ENCODE peak calls at places on chromosomes 4 and X, in ten cellular contexts. U, W, M, Y, C, X, K, V, I and G are unnamed samples. For H3K4me1, the result is how much of the 10 kb centered on the place peaks cover.

GRCh38 chrX:69504626-69505612 is 793 bp downstream of the NALF2 start:
- DNase-seq in U (no peak), W (no peak), M (no peak), Y (no peak), C (no peak), X (no peak), K (no peak), V (no peak), I (no peak), G (no peak)

GRCh38 chr4:17059192-17059634 is 160.8 kb upstream of the LDB2 start:
- DNase-seq in U (no peak), W (no peak), M (no peak), Y (no peak), C (no peak), X (no peak), K (no peak), V (no peak), I (peak), G (no peak)

GRCh38 chrX:104343408-104344129 is 88.8 kb upstream of the ESX1 start:
- DNase-seq in U (no peak), W (peak), M (no peak), Y (no peak), C (peak), X (peak), K (peak), V (peak), I (peak), G (peak)

GRCh38 chr4:72843466-72843865 is 226.1 kb downstream of the COX18 start:
- DNase-seq in U (no peak), W (no peak), M (no peak), Y (no peak), C (no peak), X (no peak), K (no peak), V (peak), I (no peak), G (no peak)

GRCh38 chr4:153148796-153149195 is 55.4 kb upstream of the TRIM2 start:
- DNase-seq in U (no peak), W (no peak), M (no peak), Y (no peak), C (no peak), X (no peak), K (no peak), V (no peak), I (peak), G (no peak)

GRCh38 chrX:119497185-119497584 is 28.9 kb downstream of the SLC25A5 start:
- DNase-seq in U (no peak), W (no peak), M (no peak), Y (no peak), C (no peak), X (no peak), K (no peak), V (no peak), I (no peak), G (no peak)

GRCh38 chrX:105695451-105695850 is 126.9 kb upstream of the NRK start:
- DNase-seq in U (no peak), W (no peak), M (no peak), Y (no peak), C (no peak), X (peak), K (peak), V (peak), I (peak), G (no peak)

GRCh38 chrX:43741843-43742573 is 85.9 kb downstream of the MAOA start:
- DNase-seq in U (no peak), W (no peak), M (no peak), Y (no peak), C (no peak), X (peak), K (no peak), V (peak), I (no peak), G (no peak)

GRCh38 chr4:48110452-48110978 is 23.5 kb downstream of the TXK start:
- DNase-seq in U (no peak), W (no peak), M (no peak), Y (no peak), C (no peak), X (no peak), K (no peak), V (peak), I (no peak), G (no peak)

GRCh38 chrX:21487832-21488231 is 113.6 kb downstream of the CNKSR2 start:
- DNase-seq in U (no peak), W (no peak), M (no peak), Y (no peak), C (no peak), X (peak), K (peak), V (peak), I (peak), G (no peak)

GRCh38 chr4:4519296-4519898 is 22.5 kb downstream of the STX18 start:
- DNase-seq in U (no peak), W (peak), M (no peak), Y (no peak), C (no peak), X (peak), K (peak), V (no peak), I (peak), G (no peak)

GRCh38 chrX:17788439-17788838 is 51.1 kb downstream of the SCML1 start:
- DNase-seq in U (no peak), W (peak), M (no peak), Y (peak), C (peak), X (peak), K (peak), V (peak), I (peak), G (peak)

GRCh38 chr4:139633661-139634060 is 32.0 kb upstream of the MGST2 start:
- DNase-seq in U (peak), W (no peak), M (no peak), Y (no peak), C (peak), X (peak), K (peak), V (peak), I (peak), G (no peak)

GRCh38 chr4:75976177-75976576 is 14.6 kb downstream of the SDAD1 start:
- DNase-seq in U (no peak), W (no peak), M (no peak), Y (no peak), C (no peak), X (no peak), K (no peak), V (no peak), I (no peak), G (no peak)

GRCh38 chr4:56370377-56370776 is 16.9 kb downstream of the AASDH start:
- DNase-seq in U (no peak), W (no peak), M (no peak), Y (no peak), C (no peak), X (no peak), K (no peak), V (no peak), I (no peak), G (no peak)

GRCh38 chr4:102789317-102789717 is 28.5 kb upstream of the MANBA start:
- DNase-seq in U (no peak), W (no peak), M (no peak), Y (no peak), C (no peak), X (peak), K (peak), V (peak), I (peak), G (no peak)

GRCh38 chrX:133792198-133792953 is 193.0 kb downstream of the GPC3 start:
- DNase-seq in U (peak), W (peak), M (peak), Y (peak), C (peak), X (peak), K (peak), V (peak), I (peak), G (peak)

GRCh38 chr4:138595731-138596465 is 353.7 kb upstream of the SLC7A11 start:
- DNase-seq in U (no peak), W (no peak), M (no peak), Y (no peak), C (peak), X (no peak), K (no peak), V (peak), I (peak), G (no peak)

DNA sequence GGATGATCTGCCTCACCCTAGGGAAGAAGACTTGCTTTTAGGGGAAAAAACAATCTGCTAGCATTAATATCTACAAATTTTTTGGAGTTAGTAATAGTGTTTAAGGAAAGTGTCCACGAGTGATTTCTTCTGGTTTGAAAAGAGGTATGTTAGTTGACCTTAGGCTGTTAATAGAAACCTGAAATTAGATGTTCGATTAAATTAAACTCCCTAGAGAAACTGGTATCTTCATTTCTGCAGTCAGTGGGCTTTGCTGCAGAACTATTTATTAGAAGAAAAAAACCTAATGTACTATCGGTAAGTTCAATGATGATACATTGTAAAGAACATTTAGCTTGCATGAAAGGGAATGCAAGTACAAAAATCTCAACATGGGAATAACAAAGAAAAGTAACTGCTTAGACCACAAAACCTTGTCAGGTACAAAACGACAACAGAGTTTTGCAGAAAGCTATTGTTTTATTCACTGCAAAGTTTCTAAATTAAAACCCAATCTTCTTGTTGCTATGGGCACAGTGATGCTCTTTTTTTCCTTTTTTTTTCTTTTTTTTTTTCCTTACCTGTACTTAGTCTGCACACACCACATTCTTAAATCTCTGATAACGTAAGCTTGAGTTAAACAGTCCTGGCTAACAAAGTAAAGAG is 2.0 kb downstream of the KLF3 start:
- DNase-seq in U (no peak), W (no peak), M (no peak), Y (no peak), C (no peak), X (peak), K (no peak), V (no peak), I (no peak), G (no peak)
- H3K4me1 ChIP-seq in U (half or more), W (under half), M (under half), Y (half or more), C (under half), X (under half), K (under half), V (under half), I (under half), G (under half)

DNA sequence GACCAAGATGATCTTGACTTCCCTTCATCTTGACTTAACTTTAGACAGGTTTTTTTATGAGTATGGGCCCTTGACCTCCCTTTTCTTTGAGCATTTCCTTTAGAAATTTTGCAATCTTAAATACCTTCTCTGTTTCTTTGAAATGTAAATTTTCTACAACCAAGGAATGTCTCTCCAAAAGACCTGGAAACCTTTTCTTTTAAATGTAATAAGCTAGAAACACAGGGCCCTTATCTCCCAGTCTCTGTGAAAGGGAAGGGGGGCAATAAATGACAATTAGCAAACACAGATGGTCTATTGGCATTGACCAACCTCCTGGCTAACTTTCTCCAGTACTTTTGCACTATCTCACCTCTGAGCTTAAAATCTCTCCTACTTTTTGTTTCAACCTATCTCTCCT is 144.3 kb upstream of the GK2 start:
- DNase-seq in U (no peak), W (no peak), M (no peak), Y (no peak), C (no peak), X (no peak), K (no peak), V (no peak), I (no peak), G (no peak)
- H3K4me3 ChIP-seq in U (no peak), W (no peak), M (no peak), Y (no peak), C (no peak), X (no peak), K (no peak), V (no peak), I (no peak), G (no peak)

GRCh38 chr4:85755285-85755684 is 280.3 kb downstream of the ARHGAP24 start:
- DNase-seq in U (no peak), W (no peak), M (no peak), Y (no peak), C (no peak), X (no peak), K (no peak), V (no peak), I (no peak), G (no peak)
- H3K27ac ChIP-seq in U (no peak), W (no peak), M (no peak), Y (no peak), C (no peak), X (no peak), K (no peak), V (no peak), I (no peak), G (no peak)

GRCh38 chrX:10104958-10105658 is 51.7 kb upstream of the CLCN4 start:
- DNase-seq in U (no peak), W (no peak), M (no peak), Y (no peak), C (no peak), X (no peak), K (no peak), V (no peak), I (no peak), G (no peak)
- H3K4me1 ChIP-seq in U (under half), W (under half), M (under half), Y (half or more), C (under half), X (under half), K (under half), V (under half), I (under half), G (under half)

DNA sequence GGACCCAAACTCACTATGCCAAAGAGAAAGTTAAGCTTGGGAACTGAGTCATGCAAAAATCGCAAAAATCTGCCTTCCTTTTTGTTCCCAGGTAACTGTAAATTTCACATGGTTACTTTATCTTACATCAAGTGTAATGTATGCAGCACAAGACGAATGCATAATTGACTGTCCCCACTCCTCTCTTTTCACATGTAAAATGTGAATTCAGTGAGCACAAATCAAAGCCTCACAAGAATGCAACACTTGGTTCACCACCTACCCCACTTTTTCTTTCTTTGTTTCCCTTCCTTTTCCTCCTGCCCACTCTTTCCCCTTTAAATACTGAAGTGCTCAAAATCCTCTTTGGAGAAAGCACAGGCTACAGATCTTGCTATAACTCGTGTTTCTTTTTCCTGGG is 53.2 kb downstream of the MAGED4B start:
- DNase-seq in U (no peak), W (no peak), M (no peak), Y (no peak), C (no peak), X (no peak), K (no peak), V (no peak), I (no peak), G (no peak)
- H3K4me3 ChIP-seq in U (no peak), W (no peak), M (no peak), Y (no peak), C (no peak), X (no peak), K (no peak), V (no peak), I (no peak), G (no peak)

GRCh38 chrX:39983715-39984114 is 114.0 kb downstream of the BCOR start:
- DNase-seq in U (no peak), W (no peak), M (no peak), Y (no peak), C (no peak), X (no peak), K (peak), V (peak), I (peak), G (no peak)
- H3K27ac ChIP-seq in U (no peak), W (no peak), M (no peak), Y (no peak), C (no peak), X (no peak), K (peak), V (no peak), I (no peak), G (no peak)

GRCh38 chr4:78781086-78781630 is 5.0 kb downstream of the BMP2K start:
- DNase-seq in U (no peak), W (no peak), M (no peak), Y (no peak), C (no peak), X (no peak), K (no peak), V (peak), I (no peak), G (no peak)
- H3K4me1 ChIP-seq in U (half or more), W (half or more), M (under half), Y (under half), C (under half), X (under half), K (under half), V (under half), I (under half), G (under half)

DNA sequence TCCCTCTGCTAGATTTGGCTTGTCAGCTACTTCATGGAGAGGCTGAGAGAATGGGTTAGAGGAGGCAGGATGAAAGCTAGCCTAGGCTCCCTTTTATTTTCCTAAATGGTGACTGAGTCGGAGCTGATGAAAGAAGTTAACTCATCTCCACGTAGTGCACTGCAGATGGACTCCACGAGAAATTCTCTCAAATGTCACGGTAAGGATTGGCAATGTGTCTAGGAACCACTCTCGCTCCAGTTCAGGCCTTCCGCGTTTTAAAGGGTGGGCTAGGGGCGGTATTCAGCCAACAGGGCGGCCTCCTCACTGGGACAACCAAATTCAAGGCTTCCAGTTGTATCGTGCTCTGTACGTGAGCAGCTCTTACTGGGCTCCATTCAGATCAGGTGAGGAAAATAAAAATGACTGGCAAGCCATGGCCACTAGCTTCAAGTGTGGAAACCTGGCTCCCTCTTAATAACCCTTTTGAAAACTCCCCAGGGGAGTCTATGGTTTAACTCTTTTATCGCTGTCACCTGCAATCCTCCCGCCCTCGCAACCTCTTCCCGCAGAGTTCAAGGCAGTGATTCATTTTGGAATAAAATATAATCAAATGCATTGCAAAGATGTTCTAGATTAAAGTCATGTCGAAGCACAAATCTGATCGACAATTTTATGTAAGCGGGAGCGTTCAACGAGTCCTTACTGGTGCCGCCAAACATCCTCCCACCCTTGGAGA is 1.3 kb downstream of the SPOCK3 start:
- DNase-seq in U (no peak), W (no peak), M (no peak), Y (no peak), C (no peak), X (no peak), K (peak), V (no peak), I (no peak), G (no peak)
- H3K4me3 ChIP-seq in U (peak), W (no peak), M (no peak), Y (no peak), C (no peak), X (peak), K (peak), V (peak), I (no peak), G (no peak)

DNA sequence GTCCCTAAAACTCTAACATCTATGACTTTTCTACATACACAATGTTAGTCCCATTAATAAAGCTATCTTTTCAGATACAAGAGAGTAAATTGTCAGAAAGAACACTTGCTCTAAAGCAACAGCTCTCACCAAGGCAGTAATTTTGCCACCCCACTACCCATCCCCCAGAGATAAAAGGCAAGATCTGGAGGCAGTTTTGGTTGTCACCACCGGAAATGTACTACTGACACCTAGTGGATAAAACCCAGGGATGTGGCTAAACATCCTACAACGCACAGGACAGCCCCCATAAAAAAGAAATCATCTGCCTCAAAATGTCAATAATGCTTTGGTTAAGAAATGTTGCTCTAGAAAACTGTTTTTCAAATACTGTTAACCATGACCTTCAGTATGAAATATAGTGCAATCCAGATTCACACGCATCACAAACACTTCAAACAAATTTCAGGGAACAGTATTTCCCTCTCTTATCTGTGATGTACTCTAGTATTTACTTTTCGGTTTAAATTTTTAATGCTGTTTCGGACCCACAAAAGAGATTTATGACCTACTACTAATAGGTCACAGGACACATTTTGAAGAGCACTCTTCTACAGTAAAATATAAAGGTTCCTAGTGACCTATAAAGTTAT is 5.1 kb downstream of the FBXL5 start:
- DNase-seq in U (no peak), W (peak), M (no peak), Y (peak), C (peak), X (peak), K (peak), V (peak), I (peak), G (peak)
- H3K27ac ChIP-seq in U (no peak), W (peak), M (peak), Y (no peak), C (no peak), X (no peak), K (no peak), V (no peak), I (no peak), G (no peak)